ENCODE peak calls at places on chromosomes 7 and 10, in five cellular contexts. S is cardiac fibroblast, Q is progenitor cell of endocrine pancreas, E is substantia nigra, W is OCI-LY7. D is an unnamed sample.

GRCh38 chr7:132045481-132045980 is 489.1 kb upstream of the PODXL start:
- DNase-seq in E (no peak), W (no peak), Q (no peak), S (no peak), D (no peak)

GRCh38 chr10:101367569-101368453 is 13.8 kb downstream of the BTRC start:
- DNase-seq in Q (no peak), E (no peak), S (peak), W (no peak), D (no peak)

GRCh38 chr7:79495544-79496272 is 42.2 kb upstream of the MAGI2 start:
- DNase-seq in W (no peak), Q (no peak), S (peak), E (no peak), D (no peak)

GRCh38 chr10:116306847-116307246 is 17.4 kb upstream of the CCDC172 start:
- DNase-seq in W (no peak), S (no peak), Q (no peak), E (no peak), D (no peak)

GRCh38 chr10:71158251-71158650 is 54.1 kb upstream of the UNC5B start:
- DNase-seq in E (no peak), W (no peak), S (no peak), Q (no peak), D (no peak)

GRCh38 chr7:55092186-55092976 is 73.6 kb downstream of the EGFR start:
- DNase-seq in Q (no peak), W (no peak), S (no peak), E (no peak), D (no peak)

GRCh38 chr7:77746164-77746823 is 50.0 kb downstream of the RSBN1L start:
- DNase-seq in S (no peak), Q (no peak), E (no peak), W (no peak), D (no peak)

GRCh38 chr7:81175291-81175942 is 256.6 kb upstream of the SEMA3C start:
- DNase-seq in S (peak), Q (no peak), E (no peak), W (no peak), D (no peak)

GRCh38 chr7:44216521-44217030 is 15.8 kb downstream of the YKT6 start:
- DNase-seq in E (no peak), Q (no peak), S (no peak), W (no peak), D (no peak)

GRCh38 chr10:97336942-97337719 is 2.6 kb upstream of the FRAT2 start:
- DNase-seq in E (no peak), S (no peak), W (no peak), Q (no peak), D (peak)

GRCh38 chr10:114632869-114633715 is 25.0 kb downstream of the ABLIM1 start:
- DNase-seq in W (no peak), E (no peak), Q (no peak), S (peak), D (no peak)

GRCh38 chr7:1052031-1052818 is 7.9 kb downstream of the GPR146 start:
- DNase-seq in W (no peak), Q (no peak), S (no peak), E (no peak), D (no peak)

GRCh38 chr10:91339729-91340128 is 70.4 kb upstream of the HECTD2 start:
- DNase-seq in Q (no peak), E (no peak), W (no peak), S (no peak), D (no peak)

GRCh38 chr10:29687411-29688160 is 52.8 kb upstream of the SVIL start:
- DNase-seq in Q (no peak), S (peak), W (no peak), E (no peak), D (no peak)

GRCh38 chr10:10605551-10606081 is 412.1 kb upstream of the CELF2 start:
- DNase-seq in S (peak), W (no peak), E (no peak), Q (no peak), D (no peak)

GRCh38 chr10:102342462-102342861 is 53.0 kb upstream of the NFKB2 start:
- DNase-seq in Q (no peak), S (peak), W (no peak), E (no peak), D (peak)

GRCh38 chr7:133629696-133630095 is 376.8 kb downstream of the EXOC4 start:
- DNase-seq in E (no peak), S (no peak), W (no peak), Q (no peak), D (no peak)

GRCh38 chr10:43340101-43340500 is 31.3 kb upstream of the FXYD4 start:
- DNase-seq in E (no peak), Q (no peak), S (no peak), W (no peak), D (no peak)

GRCh38 chr7:13988011-13988410 is 1.5 kb downstream of the ETV1 start:
- DNase-seq in S (peak), Q (no peak), W (no peak), E (no peak), D (no peak)

GRCh38 chr7:70570029-70570428 is 561.9 kb upstream of the GALNT17 start:
- DNase-seq in S (no peak), W (no peak), E (no peak), Q (no peak), D (no peak)

GRCh38 chr10:48945441-48946143 is 6.0 kb upstream of the LRRC18 start:
- DNase-seq in Q (no peak), E (no peak), S (no peak), W (no peak), D (no peak)

GRCh38 chr10:123649672-123650071 is 16.5 kb upstream of the GPR26 start:
- DNase-seq in Q (no peak), E (no peak), W (no peak), S (no peak), D (no peak)

GRCh38 chr7:34530211-34530610 is 127.8 kb upstream of the NPSR1 start:
- DNase-seq in W (no peak), S (no peak), Q (no peak), E (no peak), D (no peak)

GRCh38 chr7:103343758-103344452 is 662 bp downstream of the DNAJC2 start:
- DNase-seq in E (no peak), W (peak), S (peak), Q (no peak), D (no peak)

GRCh38 chr7:35605760-35606159 is 89.2 kb downstream of the HERPUD2 start:
- DNase-seq in S (peak), W (no peak), Q (no peak), E (no peak), D (no peak)

GRCh38 chr7:92588561-92588960 is 1.6 kb downstream of the FAM133B start:
- DNase-seq in E (no peak), Q (no peak), S (peak), W (no peak), D (no peak)

GRCh38 chr7:151248191-151249033 is at the start of gene SMARCD3:
- DNase-seq in W (peak), S (peak), Q (peak), E (peak), D (no peak)